ENCODE peak calls at places on chromosomes 12 and 14, in six cellular contexts. N, Y, Q, I, H and M are unnamed samples.

GRCh38 chr12:120183211-120183631 is 11.3 kb downstream of the GCN1 start:
- DNase-seq in N (no peak), Y (no peak), Q (no peak), I (peak; percentile 45), H (no peak), M (no peak)

GRCh38 chr14:104830781-104831180 is 29.9 kb downstream of the ZBTB42 start:
- DNase-seq in N (no peak), Y (no peak), Q (no peak), I (no peak), H (no peak), M (no peak)

GRCh38 chr14:22715890-22716289 is 50.6 kb upstream of the OXA1L start:
- DNase-seq in N (no peak), Y (no peak), Q (no peak), I (no peak), H (no peak), M (no peak)

GRCh38 chr12:100926669-100927248 is 132.2 kb downstream of the ANO4 start:
- DNase-seq in N (no peak), Y (peak; percentile 8), Q (peak; percentile 67), I (peak; percentile 12), H (no peak), M (no peak)

GRCh38 chr14:76235628-76236027 is 83.9 kb downstream of the GPATCH2L start:
- DNase-seq in N (no peak), Y (no peak), Q (no peak), I (no peak), H (no peak), M (no peak)

GRCh38 chr12:71639341-71639760 is 24.3 kb downstream of the ZFC3H1 start:
- DNase-seq in N (no peak), Y (peak; percentile 46), Q (peak; percentile 14), I (no peak), H (no peak), M (no peak)

GRCh38 chr12:5309654-5310053 is 122.3 kb upstream of the NTF3 start:
- DNase-seq in N (no peak), Y (peak; percentile 7), Q (no peak), I (no peak), H (no peak), M (no peak)

GRCh38 chr12:5557906-5558305 is 126.0 kb downstream of the NTF3 start:
- DNase-seq in N (no peak), Y (no peak), Q (peak; percentile 34), I (no peak), H (no peak), M (no peak)

GRCh38 chr12:75938189-75938588 is 93.4 kb downstream of the PHLDA1 start:
- DNase-seq in N (no peak), Y (no peak), Q (no peak), I (no peak), H (no peak), M (no peak)

GRCh38 chr14:68623307-68623706 is 169.6 kb downstream of the ZFP36L1 start:
- DNase-seq in N (no peak), Y (no peak), Q (no peak), I (no peak), H (no peak), M (no peak)

GRCh38 chr12:52813885-52814709 is at the start of gene KRT4:
- DNase-seq in N (no peak), Y (no peak), Q (no peak), I (peak; percentile 84), H (no peak), M (no peak)

GRCh38 chr14:86013663-86014062 is 483.7 kb downstream of the FLRT2 start:
- DNase-seq in N (no peak), Y (no peak), Q (no peak), I (no peak), H (no peak), M (no peak)

GRCh38 chr14:101131451-101131916 is 228.0 kb upstream of the RTL1 start:
- DNase-seq in N (peak; percentile 14), Y (no peak), Q (no peak), I (no peak), H (no peak), M (peak; percentile 31)

GRCh38 chr12:4540633-4541032 is 1.9 kb downstream of the RAD51AP1 start:
- DNase-seq in N (no peak), Y (no peak), Q (no peak), I (no peak), H (no peak), M (no peak)

GRCh38 chr14:65860956-65861631 is 448.6 kb downstream of the FUT8 start:
- DNase-seq in N (no peak), Y (no peak), Q (no peak), I (no peak), H (no peak), M (peak; percentile 83)

GRCh38 chr12:2548095-2548494 is 246.7 kb upstream of the FKBP4 start:
- DNase-seq in N (no peak), Y (no peak), Q (no peak), I (no peak), H (no peak), M (no peak)